ENCODE peak calls at places on chromosomes 5 and 9, in five cellular contexts. U is IMR-90, H is cardiac muscle cell, C is psoas muscle, W is HepG2. J is an unnamed sample.

GRCh38 chr9:4796988-4797956 is 4.5 kb downstream of the RCL1 start:
- DNase-seq in W (peak; percentile 43), C (no peak), U (peak; percentile 43), H (peak; percentile 63), J (no peak)

GRCh38 chr5:3843691-3844090 is 248.1 kb downstream of the IRX1 start:
- DNase-seq in C (no peak), H (peak; percentile 7), W (no peak), U (no peak), J (no peak)

GRCh38 chr9:126373241-126373640 is 46.6 kb downstream of the MVB12B start:
- DNase-seq in U (peak; percentile 53), C (no peak), W (peak; percentile 52), H (no peak), J (no peak)

GRCh38 chr9:115628426-115628825 is 510.5 kb upstream of the TNC start:
- DNase-seq in U (no peak), W (no peak), H (no peak), C (no peak), J (no peak)

GRCh38 chr5:79759436-79759835 is 69.8 kb downstream of the CMYA5 start:
- DNase-seq in C (peak; percentile 30), W (no peak), H (no peak), U (peak; percentile 74), J (no peak)

GRCh38 chr5:65213921-65214525 is 267.7 kb downstream of the ADAMTS6 start:
- DNase-seq in U (peak; percentile 39), C (no peak), H (peak; percentile 27), W (peak; percentile 41), J (no peak)

GRCh38 chr9:133050781-133051180 is 11.0 kb upstream of the CEL start:
- DNase-seq in C (no peak), H (no peak), U (no peak), W (no peak), J (no peak)

GRCh38 chr9:114538241-114538640 is 33.0 kb upstream of the WHRN start:
- DNase-seq in U (no peak), W (peak; percentile 37), C (no peak), H (no peak), J (no peak)

GRCh38 chr9:89695441-89695891 is 90.7 kb downstream of the GADD45G start:
- DNase-seq in H (no peak), U (no peak), W (no peak), C (no peak), J (no peak)

GRCh38 chr5:125604104-125604503 is 819.1 kb upstream of the GRAMD2B start:
- DNase-seq in H (no peak), U (peak; percentile 38), W (no peak), C (no peak), J (no peak)

DNA sequence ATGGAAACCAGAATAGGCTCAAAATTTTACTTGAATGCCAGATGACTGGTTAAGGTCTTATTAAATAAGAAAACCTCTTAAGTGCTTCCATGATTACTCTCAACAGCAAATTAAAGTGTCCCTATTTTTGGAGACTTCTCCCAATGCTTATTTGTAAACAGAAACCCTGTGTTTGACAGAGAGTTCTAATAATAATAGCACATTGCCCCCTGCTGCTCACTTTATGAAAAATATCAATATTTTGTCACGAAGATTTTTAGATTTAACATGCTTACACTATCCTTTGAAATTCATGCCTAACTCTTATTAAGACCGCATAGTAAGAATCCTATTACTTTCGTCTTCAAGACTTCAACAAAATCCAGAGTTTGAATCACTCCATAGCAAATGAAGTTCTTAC is 75.4 kb upstream of the PRRC1 start:
- DNase-seq in U (peak; percentile 2), W (no peak), C (no peak), H (peak; percentile 55), J (no peak)
- TF ChIP-seq CTCF in U (peak; percentile 42), W (peak; percentile 12), C (peak; percentile 29), H (peak; percentile 23), J (peak; percentile 23)

DNA sequence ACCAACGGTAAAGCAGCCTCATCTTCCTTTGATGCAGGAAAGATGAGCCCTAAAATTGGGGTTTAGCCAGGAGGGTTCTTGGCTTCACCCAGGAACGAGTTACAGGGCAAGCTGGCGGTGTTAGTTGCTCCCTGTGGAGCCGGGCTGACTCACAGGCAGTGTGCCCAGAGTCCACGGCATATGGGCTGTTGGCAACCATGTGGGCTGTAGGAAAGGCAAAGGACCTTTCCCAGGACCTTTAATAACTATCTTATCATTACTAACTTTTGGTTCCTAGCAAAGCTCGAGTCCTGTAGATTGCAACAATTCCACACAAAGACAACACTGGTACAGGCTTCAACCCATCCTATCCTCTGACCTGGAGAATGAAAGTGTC is 29.8 kb upstream of the CLPTM1L start:
- DNase-seq in H (no peak), W (no peak), U (no peak), C (no peak), J (no peak)
- H3K27me3 ChIP-seq in H (peaks cover 38% of the 10 kb centered on the region), W (peaks cover 70% of the 10 kb centered on the region), U (peaks cover 34% of the 10 kb centered on the region), C (peaks cover 8% of the 10 kb centered on the region), J (peaks cover 15% of the 10 kb centered on the region)

DNA sequence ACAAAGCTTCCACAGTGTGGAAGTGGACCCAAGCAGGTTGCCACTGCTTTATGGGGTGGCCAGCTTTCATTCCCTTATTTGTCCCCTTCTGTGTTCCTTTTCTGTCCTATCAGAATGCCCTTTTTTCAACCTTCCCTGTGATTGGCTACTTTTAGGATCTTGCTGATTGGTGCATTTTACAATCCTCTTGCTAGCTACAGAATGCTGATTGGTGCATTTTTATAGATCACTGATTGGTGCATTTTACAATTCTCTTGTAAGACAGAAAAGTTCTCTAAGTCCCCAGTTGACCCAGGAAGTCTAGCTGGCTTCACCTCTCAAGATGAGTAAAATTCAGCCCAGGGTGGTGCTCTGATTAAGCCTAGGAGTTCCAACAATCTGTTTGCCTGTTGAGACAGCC is 157.2 kb upstream of the ERCC6L2 start:
- DNase-seq in W (no peak), H (no peak), U (no peak), C (no peak), J (no peak)
- H3K9me3 ChIP-seq in W (peaks cover 33% of the 10 kb centered on the region), H (no peaks in the 10 kb centered on the region), U (no peaks in the 10 kb centered on the region), C (no peaks in the 10 kb centered on the region), J (peaks cover 11% of the 10 kb centered on the region)

GRCh38 chr9:82504620-82505019 is 516.0 kb downstream of the SPATA31D1 start:
- DNase-seq in C (no peak), H (no peak), U (no peak), W (no peak), J (no peak)
- TF ChIP-seq CTCF in C (no peak), H (no peak), U (no peak), W (no peak), J (no peak)

GRCh38 chr5:38154615-38155204 is 103.6 kb upstream of the EGFLAM start:
- DNase-seq in H (no peak), W (peak; percentile 29), C (no peak), U (no peak), J (no peak)
- H3K27me3 ChIP-seq in H (no peaks in the 10 kb centered on the region), W (no peaks in the 10 kb centered on the region), C (no peaks in the 10 kb centered on the region), U (no peaks in the 10 kb centered on the region), J (peaks cover 6% of the 10 kb centered on the region)